ENCODE peak calls at places on chromosomes 4 and X, in eight cellular contexts. F, T, H, W, Q, X, D and O are unnamed samples.
A peak's percentile ranks its signal among the peaks of the same experiment; 100 is the strongest.

GRCh38 chrX:826026-826425 is 195.4 kb downstream of the SHOX start:
- DNase-seq in F (no peak), T (no peak), H (no peak), W (no peak), Q (no peak), X (no peak), D (no peak), O (no peak)

GRCh38 chr4:134465417-134465816 is 263.8 kb upstream of the PABPC4L start:
- DNase-seq in F (no peak), T (peak; percentile 3), H (no peak), W (no peak), Q (no peak), X (no peak), D (no peak), O (no peak)

GRCh38 chr4:156321203-156321602 is 367.5 kb upstream of the CTSO start:
- DNase-seq in F (no peak), T (no peak), H (no peak), W (no peak), Q (no peak), X (no peak), D (no peak), O (no peak)

GRCh38 chrX:55908685-55909212 is 191.2 kb downstream of the RRAGB start:
- DNase-seq in F (no peak), T (peak; percentile 4), H (no peak), W (peak; percentile 5), Q (peak; percentile 19), X (no peak), D (peak; percentile 45), O (peak; percentile 0)

GRCh38 chrX:20397587-20397986 is 130.9 kb upstream of the RPS6KA3 start:
- DNase-seq in F (no peak), T (no peak), H (no peak), W (no peak), Q (no peak), X (no peak), D (no peak), O (no peak)

GRCh38 chr4:154164931-154165839 is 326.4 kb downstream of the DCHS2 start:
- DNase-seq in F (no peak), T (no peak), H (no peak), W (no peak), Q (no peak), X (no peak), D (no peak), O (no peak)

GRCh38 chrX:133375558-133376340 is 39.5 kb downstream of the GPC4 start:
- DNase-seq in F (no peak), T (no peak), H (no peak), W (no peak), Q (no peak), X (no peak), D (no peak), O (no peak)

GRCh38 chr4:54781771-54782170 is 124.0 kb downstream of the KIT start:
- DNase-seq in F (no peak), T (no peak), H (no peak), W (no peak), Q (no peak), X (no peak), D (no peak), O (no peak)

GRCh38 chr4:8698341-8699062 is 105.9 kb downstream of the CPZ start:
- DNase-seq in F (no peak), T (no peak), H (no peak), W (no peak), Q (no peak), X (no peak), D (peak; percentile 28), O (no peak)

GRCh38 chr4:31946456-31946855 is 1226.3 kb downstream of the PCDH7 start:
- DNase-seq in F (no peak), T (no peak), H (no peak), W (no peak), Q (no peak), X (no peak), D (no peak), O (no peak)

GRCh38 chrX:107571296-107571998 is 56.9 kb upstream of the PRPS1 start:
- DNase-seq in F (no peak), T (no peak), H (no peak), W (no peak), Q (no peak), X (no peak), D (no peak), O (no peak)

GRCh38 chr4:133865606-133866327 is 335.8 kb downstream of the PABPC4L start:
- DNase-seq in F (no peak), T (no peak), H (no peak), W (no peak), Q (no peak), X (no peak), D (no peak), O (no peak)

GRCh38 chr4:78629991-78630541 is 78.5 kb downstream of the ANXA3 start:
- DNase-seq in F (peak; percentile 42), T (no peak), H (no peak), W (no peak), Q (no peak), X (no peak), D (peak; percentile 71), O (no peak)